ENCODE peak calls at places on chromosomes 11 and 22, in six cellular contexts. One of them, this sample, is unnamed.

GRCh38 chr11:116162541-116163230 is 610.1 kb downstream of the BUD13 start:
- DNase-seq in sigmoid colon: no peak
- DNase-seq in HCT116: no peak
- DNase-seq in stomach: no peak
- DNase-seq in H1: no peak
- DNase-seq in prostate gland: no peak
- DNase-seq in this sample: no peak

GRCh38 chr11:72239849-72240460 is 4.0 kb downstream of the PHOX2A start:
- DNase-seq in sigmoid colon: peak; percentile 85
- DNase-seq in HCT116: no peak
- DNase-seq in stomach: peak; percentile 74
- DNase-seq in H1: no peak
- DNase-seq in prostate gland: peak; percentile 47
- DNase-seq in this sample: peak; percentile 85

GRCh38 chr11:66317766-66318575 is 1.1 kb upstream of the CD248 start:
- DNase-seq in sigmoid colon: peak; percentile 91
- DNase-seq in HCT116: no peak
- DNase-seq in stomach: peak; percentile 36
- DNase-seq in H1: no peak
- DNase-seq in prostate gland: no peak
- DNase-seq in this sample: peak; percentile 90

GRCh38 chr22:49992921-49993648 is 19.5 kb downstream of the IL17REL start:
- DNase-seq in sigmoid colon: peak; percentile 66
- DNase-seq in HCT116: no peak
- DNase-seq in stomach: peak; percentile 80
- DNase-seq in H1: no peak
- DNase-seq in prostate gland: peak; percentile 62
- DNase-seq in this sample: peak; percentile 94

GRCh38 chr22:22744412-22745224 is 100.2 kb downstream of the GGTLC2 start:
- DNase-seq in sigmoid colon: no peak
- DNase-seq in HCT116: no peak
- DNase-seq in stomach: no peak
- DNase-seq in H1: no peak
- DNase-seq in prostate gland: no peak
- DNase-seq in this sample: no peak

GRCh38 chr22:46910624-46911023 is 148.2 kb downstream of the TBC1D22A start:
- DNase-seq in sigmoid colon: no peak
- DNase-seq in HCT116: no peak
- DNase-seq in stomach: no peak
- DNase-seq in H1: no peak
- DNase-seq in prostate gland: no peak
- DNase-seq in this sample: no peak

GRCh38 chr11:19365743-19366410 is 125.1 kb upstream of the E2F8 start:
- DNase-seq in sigmoid colon: no peak
- DNase-seq in HCT116: no peak
- DNase-seq in stomach: no peak
- DNase-seq in H1: no peak
- DNase-seq in prostate gland: no peak
- DNase-seq in this sample: no peak

GRCh38 chr11:23765862-23766261 is 731.0 kb upstream of the LUZP2 start:
- DNase-seq in sigmoid colon: no peak
- DNase-seq in HCT116: no peak
- DNase-seq in stomach: no peak
- DNase-seq in H1: no peak
- DNase-seq in prostate gland: no peak
- DNase-seq in this sample: no peak

GRCh38 chr22:27090595-27090994 is 433.2 kb downstream of the MIAT start:
- DNase-seq in sigmoid colon: no peak
- DNase-seq in HCT116: no peak
- DNase-seq in stomach: no peak
- DNase-seq in H1: no peak
- DNase-seq in prostate gland: no peak
- DNase-seq in this sample: no peak

GRCh38 chr11:112221263-112221835 is 4.9 kb upstream of the PTS start:
- DNase-seq in sigmoid colon: no peak
- DNase-seq in HCT116: no peak
- DNase-seq in stomach: peak; percentile 36
- DNase-seq in H1: no peak
- DNase-seq in prostate gland: no peak
- DNase-seq in this sample: no peak

GRCh38 chr11:122097419-122098001 is 18.5 kb downstream of the BLID start:
- DNase-seq in sigmoid colon: no peak
- DNase-seq in HCT116: no peak
- DNase-seq in stomach: no peak
- DNase-seq in H1: no peak
- DNase-seq in prostate gland: peak; percentile 10
- DNase-seq in this sample: no peak

GRCh38 chr11:77174559-77174958 is 46.5 kb downstream of the MYO7A start:
- DNase-seq in sigmoid colon: no peak
- DNase-seq in HCT116: no peak
- DNase-seq in stomach: no peak
- DNase-seq in H1: no peak
- DNase-seq in prostate gland: no peak
- DNase-seq in this sample: no peak

GRCh38 chr11:118971646-118972045 is at the start of gene FOXR1:
- DNase-seq in sigmoid colon: no peak
- DNase-seq in HCT116: no peak
- DNase-seq in stomach: no peak
- DNase-seq in H1: no peak
- DNase-seq in prostate gland: no peak
- DNase-seq in this sample: no peak

GRCh38 chr11:7612661-7613393 is 60.5 kb downstream of the CYB5R2 start:
- DNase-seq in sigmoid colon: no peak
- DNase-seq in HCT116: no peak
- DNase-seq in stomach: peak; percentile 62
- DNase-seq in H1: no peak
- DNase-seq in prostate gland: no peak
- DNase-seq in this sample: no peak

GRCh38 chr11:67613960-67614715 is 7.4 kb downstream of the NDUFV1 start:
- DNase-seq in sigmoid colon: peak; percentile 79
- DNase-seq in HCT116: peak; percentile 15
- DNase-seq in stomach: peak; percentile 71
- DNase-seq in H1: no peak
- DNase-seq in prostate gland: no peak
- DNase-seq in this sample: peak; percentile 95

GRCh38 chr11:16739326-16739875 is 954 bp downstream of the C11orf58 start:
- DNase-seq in sigmoid colon: no peak
- DNase-seq in HCT116: no peak
- DNase-seq in stomach: no peak
- DNase-seq in H1: no peak
- DNase-seq in prostate gland: no peak
- DNase-seq in this sample: no peak

GRCh38 chr11:124898711-124899110 is 1.0 kb upstream of the ROBO4 start:
- DNase-seq in sigmoid colon: peak; percentile 67
- DNase-seq in HCT116: no peak
- DNase-seq in stomach: no peak
- DNase-seq in H1: no peak
- DNase-seq in prostate gland: no peak
- DNase-seq in this sample: peak; percentile 84

GRCh38 chr11:45400594-45400993 is 114.5 kb upstream of the SYT13 start:
- DNase-seq in sigmoid colon: no peak
- DNase-seq in HCT116: no peak
- DNase-seq in stomach: no peak
- DNase-seq in H1: no peak
- DNase-seq in prostate gland: no peak
- DNase-seq in this sample: no peak

GRCh38 chr22:42022162-42022847 is 23.7 kb downstream of the WBP2NL start:
- DNase-seq in sigmoid colon: no peak
- DNase-seq in HCT116: no peak
- DNase-seq in stomach: no peak
- DNase-seq in H1: no peak
- DNase-seq in prostate gland: no peak
- DNase-seq in this sample: no peak

GRCh38 chr11:115631609-115632008 is 127.4 kb upstream of the CADM1 start:
- DNase-seq in sigmoid colon: no peak
- DNase-seq in HCT116: no peak
- DNase-seq in stomach: no peak
- DNase-seq in H1: no peak
- DNase-seq in prostate gland: no peak
- DNase-seq in this sample: no peak

GRCh38 chr11:128462802-128463385 is 124.5 kb downstream of the ETS1 start:
- DNase-seq in sigmoid colon: no peak
- DNase-seq in HCT116: no peak
- DNase-seq in stomach: no peak
- DNase-seq in H1: no peak
- DNase-seq in prostate gland: no peak
- DNase-seq in this sample: no peak

GRCh38 chr22:28841111-28841510 is 40.7 kb upstream of the XBP1 start:
- DNase-seq in sigmoid colon: no peak
- DNase-seq in HCT116: no peak
- DNase-seq in stomach: no peak
- DNase-seq in H1: no peak
- DNase-seq in prostate gland: no peak
- DNase-seq in this sample: no peak

GRCh38 chr11:75445315-75445953 is 12.4 kb upstream of the KLHL35 start:
- DNase-seq in sigmoid colon: peak; percentile 81
- DNase-seq in HCT116: peak; percentile 22
- DNase-seq in stomach: peak; percentile 76
- DNase-seq in H1: no peak
- DNase-seq in prostate gland: peak; percentile 64
- DNase-seq in this sample: peak; percentile 88

GRCh38 chr22:30459206-30460052 is 12.4 kb downstream of the SEC14L3 start:
- DNase-seq in sigmoid colon: no peak
- DNase-seq in HCT116: no peak
- DNase-seq in stomach: no peak
- DNase-seq in H1: no peak
- DNase-seq in prostate gland: no peak
- DNase-seq in this sample: no peak

GRCh38 chr11:3939211-3939610 is 83.7 kb downstream of the STIM1 start:
- DNase-seq in sigmoid colon: no peak
- DNase-seq in HCT116: no peak
- DNase-seq in stomach: no peak
- DNase-seq in H1: no peak
- DNase-seq in prostate gland: no peak
- DNase-seq in this sample: no peak

GRCh38 chr22:19772422-19772672 is 11.8 kb downstream of the TBX1 start:
- DNase-seq in sigmoid colon: no peak
- DNase-seq in HCT116: no peak
- DNase-seq in stomach: no peak
- DNase-seq in H1: no peak
- DNase-seq in prostate gland: no peak
- DNase-seq in this sample: no peak

GRCh38 chr22:19769393-19769715 is 8.8 kb downstream of the TBX1 start:
- DNase-seq in sigmoid colon: no peak
- DNase-seq in HCT116: no peak
- DNase-seq in stomach: no peak
- DNase-seq in H1: no peak
- DNase-seq in prostate gland: no peak
- DNase-seq in this sample: peak; percentile 64

GRCh38 chr22:19767427-19768380 is 7.1 kb downstream of the TBX1 start:
- DNase-seq in sigmoid colon: peak; percentile 80
- DNase-seq in HCT116: peak; percentile 26
- DNase-seq in stomach: no peak
- DNase-seq in H1: no peak
- DNase-seq in prostate gland: no peak
- DNase-seq in this sample: peak; percentile 87

GRCh38 chr22:19772673-19773469 is 12.3 kb downstream of the TBX1 start:
- DNase-seq in sigmoid colon: no peak
- DNase-seq in HCT116: no peak
- DNase-seq in stomach: peak; percentile 51
- DNase-seq in H1: no peak
- DNase-seq in prostate gland: no peak
- DNase-seq in this sample: peak; percentile 86

GRCh38 chr22:19770349-19771220 is 10.0 kb downstream of the TBX1 start:
- DNase-seq in sigmoid colon: no peak
- DNase-seq in HCT116: no peak
- DNase-seq in stomach: no peak
- DNase-seq in H1: no peak
- DNase-seq in prostate gland: no peak
- DNase-seq in this sample: peak; percentile 61
- H3K27me3 ChIP-seq in sigmoid colon: peaks cover 69% of the 10 kb centered on the region
- H3K27me3 ChIP-seq in HCT116: no peaks in the 10 kb centered on the region
- H3K27me3 ChIP-seq in stomach: peaks cover 53% of the 10 kb centered on the region
- H3K27me3 ChIP-seq in H1: peaks cover 54% of the 10 kb centered on the region
- H3K27me3 ChIP-seq in prostate gland: no peaks in the 10 kb centered on the region
- H3K27me3 ChIP-seq in this sample: peaks cover 27% of the 10 kb centered on the region

DNA sequence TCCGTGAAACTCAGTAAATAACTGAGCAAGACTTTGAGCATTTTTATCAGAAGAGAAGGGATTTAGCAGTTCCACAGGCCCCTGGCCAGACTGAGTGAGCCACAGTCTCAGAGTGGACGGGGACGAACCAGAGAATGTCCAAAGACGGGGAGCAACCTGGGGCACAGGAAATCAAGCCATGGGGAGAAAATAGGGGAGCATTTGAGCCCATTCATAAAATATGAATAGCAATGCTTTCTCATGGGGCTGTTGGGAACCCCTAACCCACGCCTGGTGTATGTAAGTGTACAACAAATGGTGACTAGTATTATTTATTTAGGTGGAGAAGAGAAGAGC is 3.6 kb upstream of the VSIG10L2 start:
- DNase-seq in sigmoid colon: no peak
- DNase-seq in HCT116: no peak
- DNase-seq in stomach: no peak
- DNase-seq in H1: no peak
- DNase-seq in prostate gland: no peak
- DNase-seq in this sample: no peak
- TF ChIP-seq CTCF in sigmoid colon: no peak
- TF ChIP-seq CTCF in HCT116: no peak
- TF ChIP-seq CTCF in stomach: no peak
- TF ChIP-seq CTCF in H1: no peak
- TF ChIP-seq CTCF in prostate gland: no peak
- TF ChIP-seq CTCF in this sample: no peak

DNA sequence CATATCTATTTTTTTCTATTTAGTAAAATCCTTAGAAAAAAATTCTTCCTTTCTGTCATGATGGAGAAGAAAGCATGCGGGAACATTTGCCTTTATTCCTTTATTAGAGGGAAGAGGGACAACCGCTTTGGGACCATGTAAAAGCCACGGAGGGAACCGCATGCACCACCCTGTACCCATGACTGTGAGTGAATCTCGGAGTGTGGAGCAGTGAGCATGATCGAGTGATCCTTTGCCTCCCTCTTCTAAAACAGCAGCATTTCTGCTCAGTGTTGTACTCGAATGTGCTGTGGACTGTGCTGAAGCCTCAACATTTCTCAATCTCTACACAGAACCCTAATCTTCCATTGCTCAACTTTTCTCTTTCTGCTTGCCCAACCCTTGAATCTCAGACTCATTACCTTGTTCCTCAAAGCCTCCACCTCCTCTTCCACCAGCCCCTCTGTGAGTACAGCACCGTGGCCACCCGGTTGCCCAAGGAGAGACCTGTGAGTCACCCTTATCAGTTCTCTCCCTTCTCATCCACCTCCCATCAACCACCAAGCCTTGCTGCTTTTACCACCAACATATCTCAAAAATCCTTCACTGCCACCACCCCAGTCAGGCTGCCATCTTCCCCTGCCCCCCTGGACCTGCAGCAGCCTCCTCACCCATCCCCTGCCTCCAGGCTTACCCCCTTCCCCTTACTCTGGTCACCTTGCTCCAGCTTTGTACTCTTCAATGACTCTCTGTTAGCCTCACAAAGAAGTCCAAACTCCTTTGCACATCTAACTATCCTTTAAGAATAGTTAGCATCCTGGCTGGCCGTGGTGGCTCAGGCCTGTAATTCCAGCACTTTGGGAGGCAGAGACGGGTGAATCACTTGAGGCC is 103.1 kb downstream of the NAT10 start:
- DNase-seq in sigmoid colon: no peak
- DNase-seq in HCT116: no peak
- DNase-seq in stomach: no peak
- DNase-seq in H1: no peak
- DNase-seq in prostate gland: no peak
- DNase-seq in this sample: no peak
- TF ChIP-seq POLR2AphosphoS5 in sigmoid colon: no peak
- TF ChIP-seq POLR2AphosphoS5 in HCT116: no peak
- TF ChIP-seq POLR2AphosphoS5 in stomach: no peak
- TF ChIP-seq POLR2AphosphoS5 in H1: no peak
- TF ChIP-seq POLR2AphosphoS5 in prostate gland: no peak
- TF ChIP-seq POLR2AphosphoS5 in this sample: no peak

GRCh38 chr22:44707178-44707577 is 5.2 kb downstream of the PRR5 start:
- DNase-seq in sigmoid colon: no peak
- DNase-seq in HCT116: no peak
- DNase-seq in stomach: no peak
- DNase-seq in H1: no peak
- DNase-seq in prostate gland: no peak
- DNase-seq in this sample: peak; percentile 73
- H3K27me3 ChIP-seq in sigmoid colon: peaks cover 25% of the 10 kb centered on the region
- H3K27me3 ChIP-seq in HCT116: no peaks in the 10 kb centered on the region
- H3K27me3 ChIP-seq in stomach: no peaks in the 10 kb centered on the region
- H3K27me3 ChIP-seq in H1: peaks cover 15% of the 10 kb centered on the region
- H3K27me3 ChIP-seq in prostate gland: no peaks in the 10 kb centered on the region
- H3K27me3 ChIP-seq in this sample: no peaks in the 10 kb centered on the region

This sample was measured in spleen.